ENCODE peak calls at places on chromosomes 5 and 9, in four cellular contexts. G, F, B and Q are unnamed samples. For H3K27me3, the result is how much of the 10 kb centered on the place peaks cover.

GRCh38 chr5:143506881-143507552 is 103.5 kb upstream of the NR3C1 start:
- DNase-seq in G (no peak), F (no peak), B (peak), Q (peak)

GRCh38 chr5:35233601-35234000 is 3.3 kb upstream of the PRLR start:
- DNase-seq in G (no peak), F (no peak), B (no peak), Q (no peak)

GRCh38 chr5:72202331-72202825 is 95.1 kb downstream of the MAP1B start:
- DNase-seq in G (no peak), F (no peak), B (no peak), Q (no peak)

GRCh38 chr5:123929055-123929474 is 417.1 kb downstream of the CSNK1G3 start:
- DNase-seq in G (no peak), F (no peak), B (no peak), Q (no peak)

GRCh38 chr9:79857188-79857587 is 285.4 kb downstream of the TLE4 start:
- DNase-seq in G (no peak), F (no peak), B (no peak), Q (no peak)

GRCh38 chr5:53930457-53930856 is 370.0 kb downstream of the NDUFS4 start:
- DNase-seq in G (no peak), F (no peak), B (no peak), Q (no peak)

GRCh38 chr9:130845901-130846381 is 10.9 kb downstream of the ABL1 start:
- DNase-seq in G (no peak), F (peak), B (no peak), Q (no peak)

GRCh38 chr5:10760033-10760975 is 730 bp downstream of the DAP start:
- DNase-seq in G (peak), F (peak), B (peak), Q (no peak)

GRCh38 chr9:86946712-86947145 is 577 bp downstream of the GAS1 start:
- DNase-seq in G (peak), F (peak), B (no peak), Q (peak)

GRCh38 chr5:179271821-179272325 is 73.4 kb downstream of the ADAMTS2 start:
- DNase-seq in G (peak), F (peak), B (peak), Q (peak)

GRCh38 chr9:99823392-99824377 is 2.0 kb downstream of the NR4A3 start:
- DNase-seq in G (peak), F (peak), B (peak), Q (no peak)

GRCh38 chr5:61177070-61177469 is 14.8 kb upstream of the SMIM15 start:
- DNase-seq in G (no peak), F (no peak), B (no peak), Q (no peak)

GRCh38 chr5:23042231-23042630 is 189.1 kb upstream of the CDH12 start:
- DNase-seq in G (no peak), F (no peak), B (no peak), Q (no peak)

GRCh38 chr9:134065720-134066419 is 2.0 kb downstream of the BRD3 start:
- DNase-seq in G (peak), F (peak), B (peak), Q (no peak)

GRCh38 chr5:76788362-76788761 is 30.5 kb upstream of the F2RL1 start:
- DNase-seq in G (no peak), F (peak), B (peak), Q (no peak)

GRCh38 chr5:179263391-179264052 is 81.7 kb downstream of the ADAMTS2 start:
- DNase-seq in G (peak), F (peak), B (no peak), Q (peak)

GRCh38 chr9:85425153-85425611 is 316.6 kb downstream of the AGTPBP1 start:
- DNase-seq in G (no peak), F (peak), B (peak), Q (peak)

GRCh38 chr9:129559506-129559881 is 61.4 kb downstream of the C9orf50 start:
- DNase-seq in G (no peak), F (no peak), B (no peak), Q (no peak)

GRCh38 chr5:156339139-156339841 is 12.3 kb downstream of the SGCD start:
- DNase-seq in G (no peak), F (no peak), B (no peak), Q (no peak)

GRCh38 chr9:113678874-113679273 is 197.2 kb upstream of the ZNF618 start:
- DNase-seq in G (no peak), F (no peak), B (no peak), Q (no peak)

GRCh38 chr9:76516350-76516749 is 57.4 kb downstream of the GCNT1 start:
- DNase-seq in G (no peak), F (no peak), B (peak), Q (no peak)

GRCh38 chr9:33690156-33690908 is 105.0 kb upstream of the PRSS3 start:
- DNase-seq in G (no peak), F (no peak), B (no peak), Q (no peak)

GRCh38 chr5:10023494-10023893 is 226.2 kb downstream of the ATPSCKMT start:
- DNase-seq in G (no peak), F (no peak), B (no peak), Q (no peak)

GRCh38 chr5:58986281-58986680 is 403.4 kb downstream of the RAB3C start:
- DNase-seq in G (no peak), F (no peak), B (no peak), Q (no peak)

GRCh38 chr5:55857247-55857640 is 6.1 kb downstream of the IL31RA start:
- DNase-seq in G (no peak), F (no peak), B (no peak), Q (no peak)

GRCh38 chr9:21789541-21790037 is 12.8 kb upstream of the MTAP start:
- DNase-seq in G (no peak), F (peak), B (peak), Q (peak)
- H3K4me3 ChIP-seq in G (peak), F (peak), B (no peak), Q (peak)

GRCh38 chr5:20470997-20471396 is 483.0 kb upstream of the CDH18 start:
- DNase-seq in G (no peak), F (no peak), B (no peak), Q (no peak)
- TF ChIP-seq CTCF in G (no peak), F (no peak), B (no peak), Q (no peak)

GRCh38 chr5:118336468-118336867 is 651.9 kb downstream of the DTWD2 start:
- DNase-seq in G (no peak), F (no peak), B (no peak), Q (no peak)
- H3K27me3 ChIP-seq in G (under half), F (under half), B (under half), Q (under half)

DNA sequence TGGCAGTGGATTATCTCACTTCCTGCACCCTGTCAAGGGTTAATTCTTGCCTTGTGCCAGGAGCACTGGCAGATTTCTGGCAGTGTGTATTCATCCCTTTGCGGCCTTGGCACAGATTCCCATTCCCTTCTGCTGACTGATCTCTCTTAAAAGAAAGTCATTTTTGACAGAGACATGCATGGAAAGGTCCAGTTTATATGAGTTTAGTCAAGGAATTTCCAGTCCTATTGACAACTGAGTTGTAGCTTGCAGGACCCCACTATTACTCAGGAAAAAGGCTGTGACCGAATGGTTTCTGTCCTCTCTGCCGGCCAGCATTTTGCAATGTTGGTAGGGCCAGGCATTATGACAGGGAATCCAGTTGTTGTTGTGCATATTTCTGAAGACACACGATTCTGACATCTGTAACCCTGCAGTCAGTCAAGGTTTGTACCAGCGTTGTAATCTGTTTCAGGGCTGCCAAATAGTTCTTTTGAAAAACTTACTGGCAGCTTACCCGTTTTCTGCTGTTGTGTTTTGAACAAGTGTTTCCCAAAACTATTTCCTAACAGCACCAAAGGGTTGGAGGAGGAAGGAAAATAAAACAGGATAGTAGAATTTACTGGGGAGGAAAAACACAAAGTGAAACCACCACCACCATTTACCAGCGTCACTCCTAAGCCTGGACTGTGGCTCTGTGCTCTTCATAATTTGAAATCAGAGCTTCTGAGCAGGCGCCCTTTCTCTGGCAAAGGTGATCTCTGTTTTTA is 243.4 kb upstream of the KLF4 start:
- DNase-seq in G (no peak), F (peak), B (peak), Q (no peak)
- H3K4me3 ChIP-seq in G (peak), F (peak), B (no peak), Q (no peak)

DNA sequence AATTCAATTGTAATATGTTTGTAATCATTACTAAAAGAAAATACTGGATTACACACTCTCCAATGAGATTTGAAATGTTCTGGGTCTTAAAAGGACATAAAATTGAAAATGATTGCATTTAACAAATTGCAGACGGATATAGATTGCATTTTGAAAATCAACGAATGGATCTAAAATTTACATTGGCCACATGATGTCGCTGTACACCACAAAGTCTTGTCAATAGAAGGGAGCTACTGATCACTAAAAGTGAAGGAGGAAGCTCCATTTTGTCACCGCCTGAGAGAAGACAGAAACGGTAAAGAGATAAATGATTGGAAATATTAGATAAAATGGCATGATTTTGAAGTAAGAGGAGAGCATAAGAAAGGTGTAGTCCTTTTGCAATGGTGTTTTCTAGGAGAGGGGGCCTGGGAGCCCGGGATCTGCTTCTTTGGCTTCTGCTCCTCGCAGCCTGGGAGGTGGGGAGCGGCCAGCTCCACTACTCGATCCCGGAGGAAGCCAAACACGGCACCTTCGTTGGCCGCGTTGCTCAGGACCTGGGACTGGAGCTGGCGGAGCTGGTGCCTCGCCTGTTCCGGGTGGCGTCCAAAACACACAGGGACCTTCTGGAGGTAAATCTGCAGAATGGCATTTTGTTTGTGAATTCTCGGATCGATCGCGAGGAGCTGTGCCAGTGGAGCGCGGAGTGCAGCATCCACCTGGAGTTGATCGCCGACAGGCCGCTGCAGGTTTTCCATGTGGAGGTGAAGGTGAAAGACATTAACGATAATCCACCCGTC is at the start of gene PCDHA1:
- DNase-seq in G (no peak), F (no peak), B (no peak), Q (no peak)
- TF ChIP-seq CTCF in G (no peak), F (no peak), B (no peak), Q (no peak)

GRCh38 chr9:126519660-126520425 is 93.9 kb upstream of the LMX1B start:
- DNase-seq in G (no peak), F (no peak), B (no peak), Q (no peak)
- H3K27me3 ChIP-seq in G (half or more), F (under half), B (under half), Q (under half)

DNA sequence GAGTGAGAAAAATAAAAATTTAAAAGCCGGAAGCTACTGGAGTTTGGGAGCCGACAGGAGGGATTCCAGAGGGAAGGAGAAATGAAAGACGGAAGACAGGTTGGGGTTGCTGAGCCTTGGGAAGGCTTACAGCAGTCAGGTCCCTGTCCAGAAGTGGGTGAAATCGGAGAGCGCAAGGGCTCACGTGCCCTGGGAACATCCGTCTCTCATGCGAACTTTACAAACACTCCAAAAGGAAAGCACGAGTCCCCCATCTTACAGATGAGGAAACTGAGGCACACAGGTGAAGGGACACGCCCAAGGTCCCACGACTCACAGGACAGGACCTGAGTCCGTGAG is 351 bp upstream of the OLFML2A start:
- DNase-seq in G (no peak), F (no peak), B (no peak), Q (no peak)
- H3K4me3 ChIP-seq in G (peak), F (peak), B (no peak), Q (peak)

DNA sequence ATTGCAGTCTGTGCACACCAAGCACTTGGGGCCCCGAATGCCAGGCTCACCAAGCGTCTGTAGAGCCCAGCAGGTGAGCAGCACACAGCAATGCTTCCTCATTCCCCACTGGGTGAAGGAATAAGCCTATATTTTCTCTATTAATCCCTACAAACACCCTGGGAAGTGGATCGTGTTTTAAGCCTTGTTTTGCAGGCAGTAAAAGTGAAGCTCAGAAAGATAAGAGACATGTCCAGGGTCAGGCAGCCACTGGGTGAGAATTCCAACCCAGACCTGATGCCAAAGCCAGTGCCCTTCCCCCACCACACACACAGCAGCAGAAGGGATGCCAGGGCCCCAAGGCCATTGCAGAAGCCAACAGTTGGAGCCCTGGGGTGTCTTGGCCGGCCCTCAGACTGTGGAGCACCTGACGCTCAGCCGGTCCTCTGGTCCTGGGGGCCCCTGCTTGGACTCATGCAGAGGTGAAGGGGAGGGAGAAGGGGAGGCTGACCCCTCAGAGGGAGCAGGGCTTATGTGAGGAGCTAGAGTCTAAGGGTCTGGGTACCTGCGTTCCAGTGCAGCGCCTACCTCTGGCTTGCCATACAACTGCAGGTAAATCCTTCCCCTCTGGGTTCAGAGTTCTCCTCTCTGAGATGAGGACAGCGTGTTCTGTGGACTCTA is 26.3 kb upstream of the SYNPO start:
- DNase-seq in G (peak), F (no peak), B (peak), Q (no peak)
- TF ChIP-seq CTCF in G (no peak), F (no peak), B (no peak), Q (no peak)

GRCh38 chr5:86332851-86333250 is 284.9 kb upstream of the COX7C start:
- DNase-seq in G (no peak), F (no peak), B (no peak), Q (no peak)
- H3K27me3 ChIP-seq in G (under half), F (under half), B (under half), Q (under half)

DNA sequence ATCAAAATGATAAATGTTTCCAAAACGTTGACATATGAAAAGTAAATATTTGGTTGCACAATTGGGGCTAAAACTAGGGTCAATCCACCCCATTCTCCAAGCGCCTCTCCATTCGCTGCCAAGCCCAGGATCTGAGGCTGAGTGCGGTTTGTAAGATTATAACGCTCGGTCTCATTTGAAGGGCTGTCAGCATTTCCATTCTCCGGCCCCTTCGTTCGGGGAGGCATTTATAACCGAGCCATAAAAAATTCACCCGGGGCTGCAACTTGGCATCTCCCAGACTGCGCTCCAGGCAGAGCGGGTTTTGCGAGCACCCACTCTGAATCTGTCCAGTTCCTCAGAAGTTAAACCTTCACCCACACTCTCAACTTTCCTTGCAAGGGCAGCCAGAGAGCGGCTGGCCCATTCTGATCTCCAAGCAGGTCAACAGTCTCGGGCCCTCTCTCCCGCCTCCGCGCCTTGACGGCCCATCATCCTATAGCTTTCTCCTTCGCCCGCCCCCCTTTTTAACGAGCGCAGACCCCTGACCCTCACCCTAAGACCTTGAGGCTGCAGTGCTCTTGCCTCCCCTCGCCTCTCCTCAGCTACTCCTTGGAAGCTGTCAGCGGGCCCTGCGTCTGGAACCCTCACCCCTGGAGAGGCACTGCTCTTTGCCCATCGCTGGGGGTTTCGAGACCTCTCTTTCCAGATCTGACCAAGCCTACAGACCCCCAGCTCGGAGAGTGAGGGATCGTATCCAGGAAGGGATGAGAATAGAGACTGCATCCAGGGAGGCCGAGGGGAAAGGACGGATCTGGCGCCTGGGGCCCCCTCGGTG is 1.1 kb downstream of the SLIT3 start:
- DNase-seq in G (no peak), F (no peak), B (no peak), Q (no peak)
- H3K4me3 ChIP-seq in G (peak), F (peak), B (no peak), Q (no peak)